ENCODE peak calls at places on chromosomes 16 and 17, in six cellular contexts. A is stimulated activated naive CD8-positive, alpha-beta T cell treated with anti-CD3 and anti-CD28 coated beads, Interleukin-15, amount 100 ng/mL, for 72 hours; H is stimulated activated CD8-positive, alpha-beta memory T cell treated with anti-CD3 and anti-CD28 coated beads, Interleukin-15, amount 100 ng/mL, for 24 hours; W is aorta; O is AG08395; C is activated naive CD4-positive, alpha-beta T cell treated with anti-CD3 and anti-CD28 coated beads for 36 hours. X is an unnamed sample.
A peak's percentile ranks its signal among the peaks of the same experiment; 100 is the strongest.

GRCh38 chr16:4404247-4404966 is 12.0 kb downstream of the CORO7 start:
- DNase-seq in A (peak; percentile 38), H (no peak), W (peak; percentile 81), O (no peak), C (peak; percentile 44), X (no peak)

GRCh38 chr17:71251276-71251675 is 869.5 kb upstream of the SOX9 start:
- DNase-seq in A (no peak), H (no peak), W (no peak), O (peak; percentile 40), C (no peak), X (no peak)

GRCh38 chr17:80504671-80505413 is 28.4 kb upstream of the NPTX1 start:
- DNase-seq in A (no peak), H (no peak), W (no peak), O (peak; percentile 83), C (no peak), X (no peak)

GRCh38 chr16:75304521-75305363 is 53.3 kb upstream of the BCAR1 start:
- DNase-seq in A (no peak), H (no peak), W (peak; percentile 86), O (peak; percentile 86), C (peak; percentile 35), X (no peak)

GRCh38 chr16:66717112-66717675 is 20.7 kb upstream of the CMTM4 start:
- DNase-seq in A (no peak), H (no peak), W (no peak), O (peak; percentile 84), C (peak; percentile 29), X (no peak)

GRCh38 chr17:67999291-67999911 is 3.1 kb upstream of the C17orf58 start:
- DNase-seq in A (no peak), H (no peak), W (no peak), O (peak; percentile 4), C (no peak), X (no peak)

GRCh38 chr17:321386-321941 is 31.1 kb downstream of the RPH3AL start:
- DNase-seq in A (no peak), H (no peak), W (peak; percentile 71), O (no peak), C (no peak), X (no peak)

GRCh38 chr17:33977729-33978514 is 277.2 kb upstream of the CCL2 start:
- DNase-seq in A (no peak), H (no peak), W (no peak), O (no peak), C (no peak), X (no peak)

GRCh38 chr16:67708368-67708771 is 10.7 kb downstream of the GFOD2 start:
- DNase-seq in A (no peak), H (no peak), W (no peak), O (peak; percentile 82), C (no peak), X (no peak)

GRCh38 chr17:82528484-82529265 is 9.1 kb downstream of the FOXK2 start:
- DNase-seq in A (no peak), H (no peak), W (no peak), O (peak; percentile 67), C (peak; percentile 30), X (no peak)

GRCh38 chr16:19119564-19119963 is 5.8 kb downstream of the ITPRIPL2 start:
- DNase-seq in A (no peak), H (no peak), W (no peak), O (peak; percentile 70), C (no peak), X (no peak)

GRCh38 chr16:16004314-16004749 is 54.9 kb downstream of the ABCC1 start:
- DNase-seq in A (no peak), H (no peak), W (no peak), O (peak; percentile 62), C (no peak), X (no peak)

GRCh38 chr17:7834554-7834890 is 505 bp downstream of the KDM6B start:
- DNase-seq in A (no peak), H (no peak), W (peak; percentile 90), O (no peak), C (peak; percentile 55), X (no peak)

GRCh38 chr17:5837055-5837491 is 233.1 kb upstream of the WSCD1 start:
- DNase-seq in A (no peak), H (no peak), W (no peak), O (peak; percentile 74), C (no peak), X (no peak)

GRCh38 chr16:57815987-57816745 is 13.9 kb upstream of the KIFC3 start:
- DNase-seq in A (no peak), H (no peak), W (peak; percentile 96), O (peak; percentile 97), C (peak; percentile 74), X (peak; percentile 58)

GRCh38 chr16:56514845-56515244 is 5.0 kb downstream of the BBS2 start:
- DNase-seq in A (no peak), H (no peak), W (no peak), O (no peak), C (no peak), X (no peak)

X was measured in effector memory CD8-positive, alpha-beta T cell.